ENCODE peak calls at places on chromosomes 13 and 19, in five cellular contexts. E is AG09309, I is HCT116, Q is heart right ventricle, P is ascending aorta. U is an unnamed sample.

GRCh38 chr13:25319781-25320180 is 18.4 kb downstream of the NUP58 start:
- DNase-seq in E (no peak), I (no peak), Q (no peak), P (no peak), U (no peak)

GRCh38 chr13:94329277-94329676 is 150.2 kb downstream of the DCT start:
- DNase-seq in E (no peak), I (no peak), Q (no peak), P (no peak), U (no peak)

GRCh38 chr13:77751513-77752456 is 54.3 kb downstream of the SLAIN1 start:
- DNase-seq in E (no peak), I (peak), Q (no peak), P (no peak), U (peak)

GRCh38 chr13:22081430-22081829 is 410.6 kb downstream of the FGF9 start:
- DNase-seq in E (no peak), I (no peak), Q (no peak), P (no peak), U (no peak)

GRCh38 chr13:41960195-41960699 is 662 bp downstream of the VWA8 start:
- DNase-seq in E (no peak), I (no peak), Q (no peak), P (no peak), U (no peak)

GRCh38 chr19:51531349-51532315 is at the start of gene SIGLEC6:
- DNase-seq in E (no peak), I (no peak), Q (peak), P (peak), U (peak)

GRCh38 chr19:10551698-10552301 is 8.1 kb downstream of the ATG4D start:
- DNase-seq in E (no peak), I (peak), Q (no peak), P (no peak), U (no peak)

GRCh38 chr13:27541386-27541785 is 78.9 kb downstream of the LNX2 start:
- DNase-seq in E (peak), I (no peak), Q (no peak), P (no peak), U (no peak)

GRCh38 chr13:92317066-92317465 is 909.5 kb upstream of the GPC6 start:
- DNase-seq in E (no peak), I (no peak), Q (no peak), P (no peak), U (no peak)

GRCh38 chr13:28097503-28097902 is 2.9 kb downstream of the FLT3 start:
- DNase-seq in E (no peak), I (no peak), Q (no peak), P (no peak), U (no peak)

GRCh38 chr13:36839981-36840380 is 21.0 kb downstream of the RFXAP start:
- DNase-seq in E (no peak), I (no peak), Q (no peak), P (no peak), U (no peak)

GRCh38 chr13:36841411-36841810 is 22.4 kb downstream of the RFXAP start:
- DNase-seq in E (no peak), I (no peak), Q (no peak), P (no peak), U (no peak)

GRCh38 chr13:36837354-36838092 is 18.5 kb downstream of the RFXAP start:
- DNase-seq in E (no peak), I (no peak), Q (no peak), P (no peak), U (no peak)

GRCh38 chr13:36839281-36839680 is 20.3 kb downstream of the RFXAP start:
- DNase-seq in E (no peak), I (no peak), Q (no peak), P (no peak), U (no peak)

DNA sequence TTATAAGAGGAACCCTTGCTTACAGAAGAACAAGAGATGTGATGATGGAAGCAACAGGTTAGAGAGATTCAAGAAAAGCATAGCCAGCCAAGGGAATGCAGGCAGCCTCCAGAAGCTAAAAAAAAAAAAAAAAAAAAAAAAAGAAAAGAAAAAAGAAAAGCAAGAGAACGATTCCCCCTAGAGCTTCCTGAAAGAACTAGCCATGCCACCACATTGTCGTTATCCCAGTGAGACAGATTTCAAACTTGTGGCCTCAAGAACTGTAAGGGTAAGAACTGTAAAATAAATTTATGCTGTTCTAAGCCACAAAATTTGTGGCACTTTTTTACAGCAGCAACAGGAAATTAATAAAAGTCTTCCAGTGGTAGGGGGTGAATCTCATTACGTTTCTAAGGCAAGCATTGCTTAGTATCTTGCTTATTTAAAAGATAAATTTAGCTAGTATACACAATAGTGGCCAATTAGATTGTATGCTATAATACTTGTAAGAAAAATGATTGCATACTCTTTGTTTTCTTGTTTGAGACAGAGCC is 21.8 kb downstream of the RFXAP start:
- DNase-seq in E (no peak), I (no peak), Q (no peak), P (no peak), U (no peak)
- TF ChIP-seq CTCF in E (no peak), I (no peak), Q (no peak), P (no peak), U (no peak)

DNA sequence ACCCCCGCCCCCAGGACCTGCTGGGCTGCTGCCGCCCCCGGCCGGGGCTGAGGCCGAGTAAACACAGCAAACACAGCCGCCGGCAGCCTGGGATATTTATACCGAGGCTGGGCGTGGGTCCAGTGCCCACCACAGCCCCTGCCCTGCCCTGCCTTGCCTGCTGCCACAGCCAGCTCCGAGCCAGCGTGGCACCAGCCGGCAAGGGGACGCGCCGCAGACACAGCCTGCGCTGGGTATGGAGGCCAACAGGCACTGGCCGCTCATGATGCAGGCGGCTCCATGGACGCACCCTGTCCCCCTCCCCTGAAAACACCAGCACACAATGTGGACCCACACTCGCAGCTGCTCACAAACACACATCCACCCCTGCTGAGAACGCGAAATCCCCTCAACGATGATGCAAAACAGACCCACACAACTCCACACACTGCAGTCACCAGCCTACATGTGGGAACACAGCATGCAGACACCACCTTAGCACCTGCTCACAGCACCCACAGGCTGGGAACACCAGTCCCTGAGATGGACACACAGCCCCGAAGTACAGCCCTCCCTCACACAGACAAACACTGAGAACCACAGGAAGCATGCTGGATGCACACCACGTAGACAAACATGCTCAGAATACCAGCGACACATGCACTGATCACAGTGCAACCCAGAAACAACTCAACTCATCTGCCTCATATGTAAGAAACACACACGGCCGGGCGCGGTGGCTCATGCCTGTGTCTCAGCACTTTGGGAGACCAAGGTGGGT is 16.2 kb downstream of the CCDC97 start:
- DNase-seq in E (no peak), I (no peak), Q (no peak), P (no peak), U (peak)
- H3K4me3 ChIP-seq in E (no peak), I (no peak), Q (peak), P (peak), U (no peak)

GRCh38 chr19:30504272-30504671 is 132.1 kb downstream of the ZNF536 start:
- DNase-seq in E (no peak), I (no peak), Q (no peak), P (no peak), U (no peak)

GRCh38 chr19:30498707-30499106 is 126.5 kb downstream of the ZNF536 start:
- DNase-seq in E (no peak), I (no peak), Q (no peak), P (no peak), U (no peak)
- TF ChIP-seq CTCF in E (no peak), I (no peak), Q (no peak), P (no peak), U (no peak)

DNA sequence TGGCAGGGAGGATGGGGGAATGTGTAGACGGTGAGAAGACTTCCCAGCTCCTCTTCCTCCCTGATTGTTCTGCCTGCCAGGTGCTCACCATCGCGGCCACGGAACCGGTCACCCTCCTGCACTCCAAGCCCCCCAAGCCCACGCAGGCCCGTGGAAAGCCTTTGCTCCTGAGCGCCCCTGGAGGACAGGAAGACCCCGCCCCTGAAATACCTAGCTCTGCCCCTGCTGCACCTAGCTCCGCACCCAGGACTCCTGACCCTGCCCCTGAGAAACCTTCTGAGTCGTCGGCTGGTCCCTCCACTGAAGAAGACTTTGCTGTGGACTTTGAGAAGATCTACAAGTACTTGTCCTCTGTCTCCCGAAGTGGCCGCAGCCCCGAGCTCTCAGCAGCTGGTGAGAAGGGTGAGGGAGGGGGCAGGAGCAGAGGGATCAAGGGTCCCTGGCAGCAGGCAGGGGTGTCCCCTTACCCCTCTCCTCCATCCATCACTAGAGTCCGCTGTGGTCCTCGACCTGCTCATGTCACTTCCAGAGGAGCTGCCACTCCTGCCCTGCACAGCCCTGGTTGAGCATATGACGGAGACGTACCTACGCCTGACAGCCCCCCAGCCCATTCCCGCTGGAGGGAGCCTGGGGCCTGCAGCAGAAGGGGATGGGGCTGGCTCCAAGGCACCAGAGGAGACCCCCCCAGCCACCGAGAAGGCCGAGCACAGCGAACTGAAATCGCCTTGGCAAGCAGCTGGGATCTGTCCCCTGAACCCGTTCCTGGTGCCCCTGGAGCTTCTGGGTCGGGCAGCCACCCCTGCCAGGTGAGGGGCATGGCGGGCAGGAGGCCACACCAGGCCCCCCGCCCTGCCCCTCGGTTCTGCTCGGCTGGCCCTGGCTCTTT is 2.1 kb downstream of the SNAPC2 start:
- DNase-seq in E (no peak), I (no peak), Q (no peak), P (no peak), U (no peak)
- H3K4me3 ChIP-seq in E (peak), I (no peak), Q (no peak), P (no peak), U (no peak)

DNA sequence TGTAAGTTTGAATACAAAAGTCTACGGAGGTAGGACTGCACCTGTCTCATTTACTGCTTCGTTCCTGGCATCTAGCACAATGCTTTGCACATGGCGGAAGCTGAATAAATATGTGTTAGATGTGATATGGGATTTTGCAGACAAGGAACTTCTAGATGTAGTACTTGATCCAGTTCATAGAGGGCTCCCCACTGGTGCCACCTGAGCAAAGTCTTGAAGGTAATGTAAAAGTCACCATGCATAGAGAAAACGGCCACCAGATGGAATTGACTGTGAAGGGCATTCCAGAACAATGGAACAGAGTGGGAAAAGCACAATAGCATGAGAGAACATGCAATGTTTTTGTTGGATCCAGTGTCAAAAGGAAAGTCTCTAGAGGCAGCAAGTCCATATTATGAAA is 209.3 kb downstream of the HS6ST3 start:
- DNase-seq in E (no peak), I (no peak), Q (no peak), P (no peak), U (no peak)
- TF ChIP-seq CTCF in E (no peak), I (peak), Q (no peak), P (no peak), U (peak)

GRCh38 chr19:3058009-3058820 is 4.1 kb downstream of the TLE5 start:
- DNase-seq in E (no peak), I (no peak), Q (no peak), P (no peak), U (no peak)
- H3K4me3 ChIP-seq in E (no peak), I (no peak), Q (no peak), P (peak), U (no peak)

DNA sequence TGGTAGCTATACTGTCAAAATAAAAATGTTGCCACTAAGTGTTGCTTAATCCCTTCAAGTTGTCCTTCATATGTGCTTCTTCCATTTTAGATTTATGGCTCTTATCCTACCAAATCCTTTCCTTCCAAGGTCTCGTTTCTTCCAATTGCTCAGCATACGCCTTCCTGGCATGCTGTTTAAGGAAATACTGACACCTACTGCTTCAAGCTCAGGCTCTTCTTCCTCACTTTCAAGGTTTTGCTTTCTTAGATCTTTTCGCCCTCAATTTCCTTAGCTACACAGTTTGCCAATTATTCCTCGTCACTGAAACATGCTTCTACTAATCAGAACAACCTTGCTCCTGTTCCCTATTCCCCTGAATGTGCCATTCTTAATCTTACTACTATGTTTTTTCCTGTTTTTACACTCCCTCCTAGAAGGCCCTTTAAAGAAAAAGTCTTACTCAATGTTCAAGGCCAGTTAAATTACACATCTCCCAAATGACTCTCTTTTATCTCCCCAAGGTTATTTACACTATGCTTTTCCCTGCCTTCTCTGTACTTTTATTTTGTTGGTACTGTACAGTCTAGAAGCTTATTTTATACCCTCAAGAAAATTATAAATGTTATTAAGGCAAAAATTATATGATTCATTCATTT is 343.1 kb downstream of the MZT1 start:
- DNase-seq in E (no peak), I (no peak), Q (no peak), P (no peak), U (no peak)
- TF ChIP-seq CTCF in E (no peak), I (no peak), Q (no peak), P (no peak), U (no peak)

GRCh38 chr19:11887618-11888531 is at the start of gene ZNF69:
- DNase-seq in E (no peak), I (no peak), Q (peak), P (peak), U (no peak)
- H3K4me3 ChIP-seq in E (peak), I (no peak), Q (peak), P (peak), U (peak)

GRCh38 chr19:16778796-16779411 is 50.3 kb upstream of the SIN3B start:
- DNase-seq in E (no peak), I (peak), Q (peak), P (no peak), U (peak)
- TF ChIP-seq CTCF in E (peak), I (peak), Q (peak), P (no peak), U (peak)

GRCh38 chr19:18389736-18390074 is 3.7 kb downstream of the GDF15 start:
- DNase-seq in E (no peak), I (no peak), Q (no peak), P (no peak), U (no peak)

GRCh38 chr19:18390075-18390909 is 4.3 kb downstream of the GDF15 start:
- DNase-seq in E (no peak), I (no peak), Q (no peak), P (no peak), U (no peak)

GRCh38 chr19:18387395-18387794 is 1.4 kb downstream of the GDF15 start:
- DNase-seq in E (no peak), I (no peak), Q (no peak), P (no peak), U (no peak)

GRCh38 chr19:18389095-18389735 is 3.3 kb downstream of the GDF15 start:
- DNase-seq in E (no peak), I (no peak), Q (no peak), P (no peak), U (no peak)

DNA sequence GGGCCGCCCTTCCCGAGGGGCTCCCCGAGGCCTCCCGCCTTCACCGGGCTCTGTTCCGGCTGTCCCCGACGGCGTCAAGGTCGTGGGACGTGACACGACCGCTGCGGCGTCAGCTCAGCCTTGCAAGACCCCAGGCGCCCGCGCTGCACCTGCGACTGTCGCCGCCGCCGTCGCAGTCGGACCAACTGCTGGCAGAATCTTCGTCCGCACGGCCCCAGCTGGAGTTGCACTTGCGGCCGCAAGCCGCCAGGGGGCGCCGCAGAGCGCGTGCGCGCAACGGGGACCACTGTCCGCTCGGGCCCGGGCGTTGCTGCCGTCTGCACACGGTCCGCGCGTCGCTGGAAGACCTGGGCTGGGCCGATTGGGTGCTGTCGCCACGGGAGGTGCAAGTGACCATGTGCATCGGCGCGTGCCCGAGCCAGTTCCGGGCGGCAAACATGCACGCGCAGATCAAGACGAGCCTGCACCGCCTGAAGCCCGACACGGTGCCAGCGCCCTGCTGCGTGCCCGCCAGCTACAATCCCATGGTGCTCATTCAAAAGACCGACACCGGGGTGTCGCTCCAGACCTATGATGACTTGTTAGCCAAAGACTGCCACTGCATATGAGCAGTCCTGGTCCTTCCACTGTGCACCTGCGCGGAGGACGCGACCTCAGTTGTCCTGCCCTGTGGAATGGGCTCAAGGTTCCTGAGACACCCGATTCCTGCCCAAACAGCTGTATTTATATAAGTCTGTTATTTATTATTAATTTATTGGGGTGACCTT is 2.6 kb downstream of the GDF15 start:
- DNase-seq in E (no peak), I (no peak), Q (peak), P (no peak), U (peak)
- H3K4me3 ChIP-seq in E (peak), I (peak), Q (peak), P (peak), U (peak)